ENCODE peak calls at places on chromosome 21, in nine cellular contexts. U is neural progenitor cell, C is GM23248, G is MM.1S, T is PC-3, I is GM23338, R is hepatocyte, L is HCT116, V is SK-N-SH. S is an unnamed sample.

GRCh38 chr21:37393030-37393429 is 26.5 kb downstream of the DYRK1A start:
- DNase-seq in U (no peak), C (no peak), G (no peak), T (no peak), I (no peak), R (no peak), L (no peak), V (no peak), S (no peak)

GRCh38 chr21:31732891-31733520 is 1.1 kb upstream of the SCAF4 start:
- DNase-seq in U (peak), C (peak), G (no peak), T (no peak), I (peak), R (peak), L (no peak), V (peak), S (peak)

GRCh38 chr21:44647222-44647552 is 973 bp downstream of the KRTAP10-11 start:
- DNase-seq in U (peak), C (no peak), G (no peak), T (no peak), I (no peak), R (no peak), L (no peak), V (no peak), S (no peak)

GRCh38 chr21:28636988-28637691 is 355.5 kb downstream of the LTN1 start:
- DNase-seq in U (no peak), C (peak), G (no peak), T (peak), I (no peak), R (no peak), L (no peak), V (no peak), S (no peak)

GRCh38 chr21:22125581-22125980 is 1127.4 kb downstream of the NCAM2 start:
- DNase-seq in U (no peak), C (no peak), G (no peak), T (no peak), I (no peak), R (no peak), L (no peak), V (no peak), S (no peak)

GRCh38 chr21:31611445-31611844 is 48.0 kb upstream of the SOD1 start:
- DNase-seq in U (no peak), C (no peak), G (no peak), T (no peak), I (no peak), R (no peak), L (no peak), V (no peak), S (no peak)

GRCh38 chr21:41816583-41817165 is 49.8 kb upstream of the RIPK4 start:
- DNase-seq in U (peak), C (peak), G (peak), T (peak), I (peak), R (peak), L (no peak), V (peak), S (peak)

GRCh38 chr21:16476056-16476850 is 746.5 kb downstream of the USP25 start:
- DNase-seq in U (no peak), C (peak), G (no peak), T (no peak), I (no peak), R (no peak), L (no peak), V (no peak), S (no peak)

GRCh38 chr21:31173881-31174555 is 135.7 kb upstream of the KRTAP19-8 start:
- DNase-seq in U (peak), C (no peak), G (no peak), T (no peak), I (no peak), R (no peak), L (no peak), V (peak), S (no peak)

GRCh38 chr21:43192501-43193081 is 23.8 kb downstream of the CRYAA start:
- DNase-seq in U (no peak), C (no peak), G (no peak), T (no peak), I (no peak), R (no peak), L (no peak), V (no peak), S (no peak)

GRCh38 chr21:33383056-33383888 is 19.9 kb upstream of the IFNGR2 start:
- DNase-seq in U (peak), C (peak), G (peak), T (peak), I (peak), R (peak), L (peak), V (no peak), S (peak)

GRCh38 chr21:44329086-44329889 is 9.9 kb downstream of the CFAP410 start:
- DNase-seq in U (no peak), C (peak), G (no peak), T (no peak), I (no peak), R (no peak), L (no peak), V (peak), S (no peak)

GRCh38 chr21:33976082-33976979 is 60.7 kb upstream of the ATP5PO start:
- DNase-seq in U (no peak), C (peak), G (no peak), T (peak), I (peak), R (peak), L (no peak), V (no peak), S (peak)

GRCh38 chr21:42424848-42425602 is 21.3 kb downstream of the UBASH3A start:
- DNase-seq in U (no peak), C (no peak), G (peak), T (no peak), I (no peak), R (no peak), L (no peak), V (no peak), S (no peak)

GRCh38 chr21:31666445-31667010 is 7.0 kb downstream of the SOD1 start:
- DNase-seq in U (no peak), C (no peak), G (no peak), T (no peak), I (no peak), R (no peak), L (no peak), V (no peak), S (no peak)

GRCh38 chr21:41479686-41480085 is 28.3 kb downstream of the TMPRSS2 start:
- DNase-seq in U (no peak), C (no peak), G (no peak), T (no peak), I (peak), R (no peak), L (no peak), V (no peak), S (no peak)

GRCh38 chr21:41497836-41498235 is 10.1 kb downstream of the TMPRSS2 start:
- DNase-seq in U (no peak), C (no peak), G (no peak), T (no peak), I (no peak), R (no peak), L (no peak), V (no peak), S (no peak)

GRCh38 chr21:42461185-42461520 is 34.9 kb downstream of the RSPH1 start:
- DNase-seq in U (no peak), C (no peak), G (no peak), T (no peak), I (no peak), R (no peak), L (no peak), V (no peak), S (no peak)

GRCh38 chr21:33884361-33885157 is 31.0 kb downstream of the ATP5PO start:
- DNase-seq in U (no peak), C (peak), G (no peak), T (no peak), I (no peak), R (no peak), L (no peak), V (no peak), S (no peak)

GRCh38 chr21:42341776-42342542 is 8.8 kb downstream of the TFF2 start:
- DNase-seq in U (no peak), C (no peak), G (no peak), T (no peak), I (no peak), R (no peak), L (no peak), V (no peak), S (no peak)

GRCh38 chr21:38219049-38219628 is 37.7 kb upstream of the KCNJ15 start:
- DNase-seq in U (peak), C (peak), G (peak), T (peak), I (peak), R (peak), L (peak), V (peak), S (peak)

GRCh38 chr21:39686636-39687035 is 58.3 kb upstream of the IGSF5 start:
- DNase-seq in U (no peak), C (no peak), G (no peak), T (no peak), I (no peak), R (no peak), L (no peak), V (no peak), S (no peak)

GRCh38 chr21:26389971-26390641 is 183.0 kb downstream of the CYYR1 start:
- DNase-seq in U (no peak), C (peak), G (peak), T (peak), I (no peak), R (no peak), L (peak), V (no peak), S (no peak)

GRCh38 chr21:42233067-42233981 is 14.4 kb downstream of the ABCG1 start:
- DNase-seq in U (no peak), C (peak), G (peak), T (peak), I (peak), R (peak), L (no peak), V (peak), S (peak)

GRCh38 chr21:15138475-15138874 is 73.7 kb upstream of the NRIP1 start:
- DNase-seq in U (peak), C (no peak), G (no peak), T (no peak), I (no peak), R (no peak), L (no peak), V (no peak), S (no peak)

GRCh38 chr21:31176725-31177124 is 138.4 kb upstream of the KRTAP19-8 start:
- DNase-seq in U (no peak), C (no peak), G (no peak), T (no peak), I (no peak), R (no peak), L (no peak), V (no peak), S (no peak)

GRCh38 chr21:44259082-44259705 is 2.5 kb downstream of the DNMT3L start:
- DNase-seq in U (no peak), C (no peak), G (no peak), T (no peak), I (no peak), R (no peak), L (no peak), V (no peak), S (no peak)

GRCh38 chr21:38958940-38959685 is 153.4 kb downstream of the ETS2 start:
- DNase-seq in U (no peak), C (peak), G (no peak), T (no peak), I (no peak), R (peak), L (no peak), V (no peak), S (no peak)

GRCh38 chr21:32425628-32426027 is 13.1 kb downstream of the EVA1C start:
- DNase-seq in U (no peak), C (no peak), G (no peak), T (no peak), I (no peak), R (no peak), L (no peak), V (no peak), S (no peak)

GRCh38 chr21:39103689-39104088 is 79.6 kb downstream of the PSMG1 start:
- DNase-seq in U (no peak), C (peak), G (no peak), T (no peak), I (no peak), R (no peak), L (no peak), V (no peak), S (no peak)

GRCh38 chr21:42474043-42474831 is 21.8 kb downstream of the RSPH1 start:
- DNase-seq in U (no peak), C (peak), G (no peak), T (peak), I (peak), R (peak), L (peak), V (peak), S (no peak)

GRCh38 chr21:38286739-38287426 is 30.1 kb downstream of the KCNJ15 start:
- DNase-seq in U (no peak), C (no peak), G (no peak), T (no peak), I (no peak), R (no peak), L (no peak), V (no peak), S (no peak)

GRCh38 chr21:43365611-43366426 is 61.1 kb downstream of the SIK1 start:
- DNase-seq in U (no peak), C (no peak), G (no peak), T (no peak), I (no peak), R (no peak), L (no peak), V (no peak), S (no peak)

GRCh38 chr21:37358392-37358791 is 8.2 kb upstream of the DYRK1A start:
- DNase-seq in U (no peak), C (no peak), G (no peak), T (no peak), I (no peak), R (no peak), L (no peak), V (no peak), S (no peak)

GRCh38 chr21:39660191-39660590 is 47.5 kb downstream of the B3GALT5 start:
- DNase-seq in U (no peak), C (peak), G (no peak), T (peak), I (no peak), R (peak), L (no peak), V (peak), S (no peak)

GRCh38 chr21:36901575-36901974 is 64.9 kb downstream of the HLCS start:
- DNase-seq in U (no peak), C (no peak), G (no peak), T (no peak), I (no peak), R (no peak), L (no peak), V (no peak), S (no peak)

GRCh38 chr21:42820513-42821465 is 58.5 kb downstream of the WDR4 start:
- DNase-seq in U (no peak), C (no peak), G (no peak), T (no peak), I (no peak), R (peak), L (no peak), V (no peak), S (no peak)

GRCh38 chr21:14589855-14590563 is 43.9 kb upstream of the SAMSN1 start:
- DNase-seq in U (no peak), C (no peak), G (peak), T (no peak), I (no peak), R (no peak), L (no peak), V (no peak), S (peak)

GRCh38 chr21:46091631-46092025 is 6.3 kb upstream of the COL6A2 start:
- DNase-seq in U (no peak), C (no peak), G (no peak), T (no peak), I (no peak), R (no peak), L (no peak), V (no peak), S (no peak)

GRCh38 chr21:46092026-46092764 is 5.7 kb upstream of the COL6A2 start:
- DNase-seq in U (no peak), C (peak), G (no peak), T (no peak), I (no peak), R (peak), L (no peak), V (no peak), S (no peak)

GRCh38 chr21:46089285-46089684 is 8.6 kb upstream of the COL6A2 start:
- DNase-seq in U (no peak), C (no peak), G (no peak), T (no peak), I (no peak), R (no peak), L (no peak), V (no peak), S (no peak)

GRCh38 chr21:46092811-46093667 is 4.9 kb upstream of the COL6A2 start:
- DNase-seq in U (no peak), C (peak), G (no peak), T (no peak), I (no peak), R (peak), L (no peak), V (no peak), S (no peak)

DNA sequence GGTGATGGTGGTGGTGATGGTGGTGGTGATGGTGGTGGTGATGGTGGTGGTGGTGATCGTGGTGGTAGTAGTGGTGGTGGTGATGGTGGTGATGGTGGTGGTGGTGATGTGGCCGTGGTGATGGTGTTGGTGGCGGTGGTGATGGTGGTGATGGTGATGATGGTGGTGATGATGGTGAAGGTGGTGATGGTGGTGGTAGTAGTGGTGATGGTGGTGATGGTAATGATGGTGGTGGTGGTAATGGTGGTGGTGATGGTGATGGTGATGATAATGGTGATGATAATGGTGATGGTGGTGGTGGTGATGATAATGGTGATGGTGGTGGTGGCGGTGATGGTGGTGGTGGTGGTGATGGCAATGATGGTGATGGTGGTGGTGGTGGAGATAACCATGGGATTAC is 6.8 kb upstream of the COL6A2 start:
- DNase-seq in U (no peak), C (no peak), G (no peak), T (no peak), I (no peak), R (no peak), L (no peak), V (no peak), S (no peak)
- H3K4me2 ChIP-seq in U (no peak), C (no peak), G (no peak), T (no peak), I (no peak), R (no peak), L (no peak), V (no peak), S (no peak)

GRCh38 chr21:17612023-17612564 is 607 bp downstream of the BTG3 start:
- DNase-seq in U (no peak), C (peak), G (peak), T (no peak), I (peak), R (peak), L (no peak), V (peak), S (peak)

GRCh38 chr21:17611414-17612022 is 1.2 kb downstream of the BTG3 start:
- DNase-seq in U (peak), C (peak), G (peak), T (peak), I (peak), R (peak), L (peak), V (peak), S (peak)

GRCh38 chr21:17610862-17611261 is 1.8 kb downstream of the BTG3 start:
- DNase-seq in U (no peak), C (peak), G (no peak), T (no peak), I (no peak), R (peak), L (no peak), V (peak), S (peak)

GRCh38 chr21:17612565-17613241 is at the start of gene BTG3:
- DNase-seq in U (peak), C (peak), G (peak), T (peak), I (peak), R (peak), L (peak), V (peak), S (peak)

DNA sequence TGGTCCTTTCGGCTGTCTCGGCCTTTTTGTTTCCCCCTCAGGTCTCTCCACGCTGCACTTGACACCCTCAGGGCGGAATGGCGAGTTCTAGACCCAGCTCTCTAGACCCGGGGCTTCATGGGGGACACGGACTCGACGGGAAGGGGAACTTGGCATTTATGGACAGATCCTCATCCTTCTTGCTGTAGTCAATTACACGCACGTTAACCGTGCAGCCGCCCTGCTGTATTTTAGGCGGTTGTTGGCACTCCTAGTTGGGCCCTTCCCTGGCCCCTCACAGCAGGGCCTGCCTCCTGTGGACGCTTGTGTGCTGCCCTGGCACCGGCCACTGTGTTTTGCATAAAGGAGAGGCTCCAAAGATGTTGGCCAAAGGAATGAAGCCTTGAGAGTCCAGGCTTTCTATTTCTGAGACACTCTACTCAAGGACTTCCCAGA is 558 bp upstream of the BTG3 start:
- DNase-seq in U (no peak), C (peak), G (no peak), T (no peak), I (no peak), R (peak), L (no peak), V (no peak), S (peak)
- TF ChIP-seq EZH2phosphoT487 in U (no peak), C (no peak), G (no peak), T (no peak), I (no peak), R (no peak), L (no peak), V (no peak), S (no peak)

GRCh38 chr21:35024071-35024420 is 25.1 kb downstream of the RUNX1 start:
- DNase-seq in U (no peak), C (no peak), G (no peak), T (no peak), I (no peak), R (no peak), L (no peak), V (no peak), S (no peak)

GRCh38 chr21:35024475-35024874 is 24.6 kb downstream of the RUNX1 start:
- DNase-seq in U (no peak), C (no peak), G (no peak), T (no peak), I (no peak), R (no peak), L (no peak), V (no peak), S (no peak)

GRCh38 chr21:35021546-35021945 is 27.6 kb downstream of the RUNX1 start:
- DNase-seq in U (no peak), C (no peak), G (no peak), T (no peak), I (no peak), R (no peak), L (no peak), V (no peak), S (no peak)

GRCh38 chr21:35025206-35026152 is 23.6 kb downstream of the RUNX1 start:
- DNase-seq in U (no peak), C (no peak), G (no peak), T (no peak), I (no peak), R (no peak), L (no peak), V (no peak), S (no peak)

GRCh38 chr21:35023396-35024070 is 25.6 kb downstream of the RUNX1 start:
- DNase-seq in U (no peak), C (no peak), G (no peak), T (no peak), I (no peak), R (peak), L (no peak), V (no peak), S (no peak)
- H3K27ac ChIP-seq in U (no peak), C (no peak), G (no peak), T (no peak), I (no peak), R (no peak), L (no peak), V (no peak), S (no peak)

DNA sequence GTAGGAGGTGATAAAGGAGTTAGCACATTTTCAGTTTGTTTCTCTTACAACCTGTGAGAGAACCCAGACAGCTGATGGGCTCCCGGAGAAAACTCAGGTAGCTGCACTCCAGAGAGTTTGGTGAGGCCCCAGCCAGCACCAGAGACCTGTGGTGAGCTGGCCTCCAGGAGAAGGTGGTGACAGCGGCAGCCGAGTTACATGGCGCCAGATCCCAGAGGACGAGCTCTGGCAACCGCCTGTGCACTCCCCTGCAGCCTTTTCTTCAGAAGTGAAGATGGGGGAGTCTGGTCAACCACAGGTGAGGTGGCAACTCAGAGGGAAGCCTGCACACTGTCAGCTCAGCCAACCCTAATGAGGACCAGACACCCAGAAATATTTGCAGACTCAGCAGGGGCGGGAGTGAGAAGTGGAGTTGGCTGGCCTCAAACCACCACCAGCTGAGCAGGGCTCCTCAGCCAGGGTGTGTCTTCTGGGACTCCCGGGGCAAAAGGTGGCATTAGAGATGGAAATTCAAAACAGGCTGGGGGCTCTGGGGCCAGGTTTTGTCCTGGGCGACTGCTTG is 209.7 kb downstream of the SETD4 start:
- DNase-seq in U (no peak), C (peak), G (peak), T (no peak), I (no peak), R (no peak), L (no peak), V (no peak), S (no peak)
- H3K4me2 ChIP-seq in U (no peak), C (peak), G (peak), T (no peak), I (no peak), R (no peak), L (no peak), V (peak), S (no peak)

S was measured in OCI-LY7.